ENCODE peak calls at places on chromosomes 12 and 14, in eight cellular contexts. One of them, this sample, is unnamed.

GRCh38 chr14:91019673-91020072 is 40.8 kb downstream of the RPS6KA5 start:
- DNase-seq in GM23248: no peak
- DNase-seq in G401: no peak
- DNase-seq in AG08395: no peak
- DNase-seq in AML-193: no peak
- DNase-seq in nephron progenitor cell: no peak
- DNase-seq in non-pigmented ciliary epithelial cell: no peak
- DNase-seq in amygdala: no peak
- DNase-seq in this sample: no peak

GRCh38 chr12:57240926-57241555 is 9.9 kb downstream of the STAC3 start:
- DNase-seq in GM23248: peak; percentile 71
- DNase-seq in G401: peak; percentile 64
- DNase-seq in AG08395: no peak
- DNase-seq in AML-193: no peak
- DNase-seq in nephron progenitor cell: no peak
- DNase-seq in non-pigmented ciliary epithelial cell: no peak
- DNase-seq in amygdala: no peak
- DNase-seq in this sample: no peak

GRCh38 chr12:104903648-104904423 is 54.3 kb downstream of the SLC41A2 start:
- DNase-seq in GM23248: no peak
- DNase-seq in G401: no peak
- DNase-seq in AG08395: no peak
- DNase-seq in AML-193: no peak
- DNase-seq in nephron progenitor cell: no peak
- DNase-seq in non-pigmented ciliary epithelial cell: no peak
- DNase-seq in amygdala: no peak
- DNase-seq in this sample: no peak

GRCh38 chr12:92365333-92365732 is 219.7 kb upstream of the BTG1 start:
- DNase-seq in GM23248: no peak
- DNase-seq in G401: no peak
- DNase-seq in AG08395: no peak
- DNase-seq in AML-193: no peak
- DNase-seq in nephron progenitor cell: no peak
- DNase-seq in non-pigmented ciliary epithelial cell: no peak
- DNase-seq in amygdala: no peak
- DNase-seq in this sample: no peak

GRCh38 chr12:62800707-62801400 is 134.1 kb downstream of the PPM1H start:
- DNase-seq in GM23248: peak; percentile 33
- DNase-seq in G401: no peak
- DNase-seq in AG08395: no peak
- DNase-seq in AML-193: no peak
- DNase-seq in nephron progenitor cell: no peak
- DNase-seq in non-pigmented ciliary epithelial cell: no peak
- DNase-seq in amygdala: no peak
- DNase-seq in this sample: no peak

GRCh38 chr14:29663281-29663801 is 264.3 kb downstream of the PRKD1 start:
- DNase-seq in GM23248: no peak
- DNase-seq in G401: no peak
- DNase-seq in AG08395: no peak
- DNase-seq in AML-193: no peak
- DNase-seq in nephron progenitor cell: no peak
- DNase-seq in non-pigmented ciliary epithelial cell: no peak
- DNase-seq in amygdala: no peak
- DNase-seq in this sample: no peak

GRCh38 chr14:22427771-22428228 is 161.2 kb downstream of the DAD1 start:
- DNase-seq in GM23248: peak; percentile 87
- DNase-seq in G401: no peak
- DNase-seq in AG08395: peak; percentile 51
- DNase-seq in AML-193: peak; percentile 95
- DNase-seq in nephron progenitor cell: no peak
- DNase-seq in non-pigmented ciliary epithelial cell: no peak
- DNase-seq in amygdala: no peak
- DNase-seq in this sample: no peak

GRCh38 chr12:26918321-26919215 is 19.2 kb downstream of the INTS13 start:
- DNase-seq in GM23248: peak; percentile 19
- DNase-seq in G401: no peak
- DNase-seq in AG08395: no peak
- DNase-seq in AML-193: no peak
- DNase-seq in nephron progenitor cell: no peak
- DNase-seq in non-pigmented ciliary epithelial cell: no peak
- DNase-seq in amygdala: no peak
- DNase-seq in this sample: no peak

GRCh38 chr12:7695159-7695930 is at the start of gene GDF3:
- DNase-seq in GM23248: peak; percentile 20
- DNase-seq in G401: no peak
- DNase-seq in AG08395: peak; percentile 31
- DNase-seq in AML-193: no peak
- DNase-seq in nephron progenitor cell: no peak
- DNase-seq in non-pigmented ciliary epithelial cell: no peak
- DNase-seq in amygdala: no peak
- DNase-seq in this sample: no peak

GRCh38 chr12:123089631-123090353 is 61.1 kb downstream of the PITPNM2 start:
- DNase-seq in GM23248: peak; percentile 98
- DNase-seq in G401: no peak
- DNase-seq in AG08395: peak; percentile 95
- DNase-seq in AML-193: peak; percentile 46
- DNase-seq in nephron progenitor cell: no peak
- DNase-seq in non-pigmented ciliary epithelial cell: peak; percentile 95
- DNase-seq in amygdala: no peak
- DNase-seq in this sample: no peak

GRCh38 chr12:1915082-1915968 is 3.1 kb downstream of the CACNA2D4 start:
- DNase-seq in GM23248: no peak
- DNase-seq in G401: no peak
- DNase-seq in AG08395: peak; percentile 1
- DNase-seq in AML-193: peak; percentile 69
- DNase-seq in nephron progenitor cell: no peak
- DNase-seq in non-pigmented ciliary epithelial cell: no peak
- DNase-seq in amygdala: no peak
- DNase-seq in this sample: no peak

GRCh38 chr14:68137704-68138619 is 318.4 kb downstream of the RAD51B start:
- DNase-seq in GM23248: peak; percentile 98
- DNase-seq in G401: peak; percentile 76
- DNase-seq in AG08395: peak; percentile 83
- DNase-seq in AML-193: no peak
- DNase-seq in nephron progenitor cell: peak; percentile 64
- DNase-seq in non-pigmented ciliary epithelial cell: peak; percentile 96
- DNase-seq in amygdala: peak; percentile 45
- DNase-seq in this sample: no peak

GRCh38 chr14:31326111-31326510 is 94.2 kb downstream of the HEATR5A start:
- DNase-seq in GM23248: peak; percentile 2
- DNase-seq in G401: no peak
- DNase-seq in AG08395: no peak
- DNase-seq in AML-193: peak; percentile 25
- DNase-seq in nephron progenitor cell: no peak
- DNase-seq in non-pigmented ciliary epithelial cell: no peak
- DNase-seq in amygdala: no peak
- DNase-seq in this sample: no peak

GRCh38 chr12:71299541-71300376 is 139.8 kb upstream of the LGR5 start:
- DNase-seq in GM23248: no peak
- DNase-seq in G401: no peak
- DNase-seq in AG08395: no peak
- DNase-seq in AML-193: no peak
- DNase-seq in nephron progenitor cell: no peak
- DNase-seq in non-pigmented ciliary epithelial cell: no peak
- DNase-seq in amygdala: no peak
- DNase-seq in this sample: no peak

GRCh38 chr14:72962829-72963312 is 36.6 kb downstream of the DCAF4 start:
- DNase-seq in GM23248: peak; percentile 87
- DNase-seq in G401: peak; percentile 11
- DNase-seq in AG08395: peak; percentile 75
- DNase-seq in AML-193: no peak
- DNase-seq in nephron progenitor cell: no peak
- DNase-seq in non-pigmented ciliary epithelial cell: peak; percentile 82
- DNase-seq in amygdala: no peak
- DNase-seq in this sample: no peak

GRCh38 chr12:89507015-89507824 is 17.4 kb downstream of the GALNT4 start:
- DNase-seq in GM23248: no peak
- DNase-seq in G401: no peak
- DNase-seq in AG08395: no peak
- DNase-seq in AML-193: no peak
- DNase-seq in nephron progenitor cell: no peak
- DNase-seq in non-pigmented ciliary epithelial cell: no peak
- DNase-seq in amygdala: no peak
- DNase-seq in this sample: no peak

GRCh38 chr12:43758247-43758727 is 303 bp downstream of the PUS7L start:
- DNase-seq in GM23248: peak; percentile 71
- DNase-seq in G401: peak; percentile 65
- DNase-seq in AG08395: peak; percentile 44
- DNase-seq in AML-193: no peak
- DNase-seq in nephron progenitor cell: no peak
- DNase-seq in non-pigmented ciliary epithelial cell: no peak
- DNase-seq in amygdala: no peak
- DNase-seq in this sample: no peak

GRCh38 chr14:73785336-73785833 is 66.2 kb upstream of the PTGR2 start:
- DNase-seq in GM23248: peak; percentile 88
- DNase-seq in G401: no peak
- DNase-seq in AG08395: peak; percentile 44
- DNase-seq in AML-193: no peak
- DNase-seq in nephron progenitor cell: peak; percentile 50
- DNase-seq in non-pigmented ciliary epithelial cell: no peak
- DNase-seq in amygdala: no peak
- DNase-seq in this sample: no peak

GRCh38 chr14:73753043-73753886 is 39.1 kb upstream of the PNMA1 start:
- DNase-seq in GM23248: peak; percentile 51
- DNase-seq in G401: no peak
- DNase-seq in AG08395: no peak
- DNase-seq in AML-193: peak; percentile 60
- DNase-seq in nephron progenitor cell: no peak
- DNase-seq in non-pigmented ciliary epithelial cell: no peak
- DNase-seq in amygdala: no peak
- DNase-seq in this sample: peak; percentile 42

GRCh38 chr12:8018666-8019581 is 13.6 kb upstream of the FOXJ2 start:
- DNase-seq in GM23248: no peak
- DNase-seq in G401: peak; percentile 79
- DNase-seq in AG08395: no peak
- DNase-seq in AML-193: no peak
- DNase-seq in nephron progenitor cell: peak; percentile 74
- DNase-seq in non-pigmented ciliary epithelial cell: no peak
- DNase-seq in amygdala: no peak
- DNase-seq in this sample: no peak

GRCh38 chr14:57578427-57579220 is 85.0 kb upstream of the CCDC198 start:
- DNase-seq in GM23248: no peak
- DNase-seq in G401: no peak
- DNase-seq in AG08395: no peak
- DNase-seq in AML-193: no peak
- DNase-seq in nephron progenitor cell: no peak
- DNase-seq in non-pigmented ciliary epithelial cell: no peak
- DNase-seq in amygdala: no peak
- DNase-seq in this sample: no peak

GRCh38 chr12:98679611-98680005 is 34.5 kb downstream of the APAF1 start:
- DNase-seq in GM23248: no peak
- DNase-seq in G401: no peak
- DNase-seq in AG08395: no peak
- DNase-seq in AML-193: no peak
- DNase-seq in nephron progenitor cell: no peak
- DNase-seq in non-pigmented ciliary epithelial cell: no peak
- DNase-seq in amygdala: no peak
- DNase-seq in this sample: no peak

GRCh38 chr12:107405436-107405835 is 280.2 kb upstream of the PWP1 start:
- DNase-seq in GM23248: no peak
- DNase-seq in G401: peak; percentile 80
- DNase-seq in AG08395: no peak
- DNase-seq in AML-193: no peak
- DNase-seq in nephron progenitor cell: no peak
- DNase-seq in non-pigmented ciliary epithelial cell: no peak
- DNase-seq in amygdala: no peak
- DNase-seq in this sample: no peak

GRCh38 chr12:86719381-86719780 is 463.2 kb upstream of the MGAT4C start:
- DNase-seq in GM23248: peak; percentile 63
- DNase-seq in G401: no peak
- DNase-seq in AG08395: peak; percentile 3
- DNase-seq in AML-193: no peak
- DNase-seq in nephron progenitor cell: no peak
- DNase-seq in non-pigmented ciliary epithelial cell: no peak
- DNase-seq in amygdala: no peak
- DNase-seq in this sample: no peak

GRCh38 chr14:66105819-66106218 is 380.4 kb upstream of the CCDC196 start:
- DNase-seq in GM23248: peak; percentile 91
- DNase-seq in G401: no peak
- DNase-seq in AG08395: peak; percentile 86
- DNase-seq in AML-193: no peak
- DNase-seq in nephron progenitor cell: no peak
- DNase-seq in non-pigmented ciliary epithelial cell: peak; percentile 20
- DNase-seq in amygdala: no peak
- DNase-seq in this sample: no peak

GRCh38 chr14:32075636-32076277 is 1.3 kb upstream of the ARHGAP5 start:
- DNase-seq in GM23248: peak; percentile 87
- DNase-seq in G401: peak; percentile 55
- DNase-seq in AG08395: peak; percentile 56
- DNase-seq in AML-193: no peak
- DNase-seq in nephron progenitor cell: no peak
- DNase-seq in non-pigmented ciliary epithelial cell: no peak
- DNase-seq in amygdala: no peak
- DNase-seq in this sample: no peak

GRCh38 chr12:116037941-116038837 is 239.3 kb downstream of the MED13L start:
- DNase-seq in GM23248: peak; percentile 68
- DNase-seq in G401: no peak
- DNase-seq in AG08395: peak; percentile 55
- DNase-seq in AML-193: no peak
- DNase-seq in nephron progenitor cell: no peak
- DNase-seq in non-pigmented ciliary epithelial cell: peak; percentile 31
- DNase-seq in amygdala: no peak
- DNase-seq in this sample: no peak

GRCh38 chr12:26028953-26029740 is 70.7 kb downstream of the RASSF8 start:
- DNase-seq in GM23248: peak; percentile 72
- DNase-seq in G401: peak; percentile 66
- DNase-seq in AG08395: peak; percentile 56
- DNase-seq in AML-193: peak; percentile 30
- DNase-seq in nephron progenitor cell: peak; percentile 26
- DNase-seq in non-pigmented ciliary epithelial cell: no peak
- DNase-seq in amygdala: no peak
- DNase-seq in this sample: no peak

GRCh38 chr14:70086685-70087379 is 101.9 kb downstream of the SLC8A3 start:
- DNase-seq in GM23248: peak; percentile 62
- DNase-seq in G401: peak; percentile 45
- DNase-seq in AG08395: no peak
- DNase-seq in AML-193: peak; percentile 37
- DNase-seq in nephron progenitor cell: peak; percentile 28
- DNase-seq in non-pigmented ciliary epithelial cell: peak; percentile 31
- DNase-seq in amygdala: no peak
- DNase-seq in this sample: no peak

GRCh38 chr12:67754933-67755697 is 106.6 kb downstream of the DYRK2 start:
- DNase-seq in GM23248: no peak
- DNase-seq in G401: no peak
- DNase-seq in AG08395: no peak
- DNase-seq in AML-193: no peak
- DNase-seq in nephron progenitor cell: no peak
- DNase-seq in non-pigmented ciliary epithelial cell: no peak
- DNase-seq in amygdala: no peak
- DNase-seq in this sample: no peak

GRCh38 chr12:6667559-6668210 is 4.8 kb upstream of the ING4 start:
- DNase-seq in GM23248: peak; percentile 3
- DNase-seq in G401: peak; percentile 17
- DNase-seq in AG08395: no peak
- DNase-seq in AML-193: no peak
- DNase-seq in nephron progenitor cell: no peak
- DNase-seq in non-pigmented ciliary epithelial cell: no peak
- DNase-seq in amygdala: no peak
- DNase-seq in this sample: no peak

GRCh38 chr12:93408813-93409212 is 31.1 kb downstream of the NUDT4 start:
- DNase-seq in GM23248: no peak
- DNase-seq in G401: no peak
- DNase-seq in AG08395: no peak
- DNase-seq in AML-193: no peak
- DNase-seq in nephron progenitor cell: no peak
- DNase-seq in non-pigmented ciliary epithelial cell: no peak
- DNase-seq in amygdala: no peak
- DNase-seq in this sample: no peak

GRCh38 chr14:61720302-61720677 is 25.0 kb downstream of the HIF1A start:
- DNase-seq in GM23248: peak; percentile 46
- DNase-seq in G401: no peak
- DNase-seq in AG08395: no peak
- DNase-seq in AML-193: no peak
- DNase-seq in nephron progenitor cell: no peak
- DNase-seq in non-pigmented ciliary epithelial cell: no peak
- DNase-seq in amygdala: no peak
- DNase-seq in this sample: no peak

GRCh38 chr14:91416744-91417133 is 881 bp downstream of the CCDC88C start:
- DNase-seq in GM23248: no peak
- DNase-seq in G401: no peak
- DNase-seq in AG08395: no peak
- DNase-seq in AML-193: no peak
- DNase-seq in nephron progenitor cell: no peak
- DNase-seq in non-pigmented ciliary epithelial cell: no peak
- DNase-seq in amygdala: no peak
- DNase-seq in this sample: no peak